ENCODE peak calls at places on chromosomes 16 and 17, in eight cellular contexts. S, H, B, F, Z, E, K and A are unnamed samples.

GRCh38 chr17:8994319-8994718 is 27.0 kb upstream of the NTN1 start:
- DNase-seq in H (peak), F (peak), S (peak), K (peak), E (peak), Z (peak), B (peak), A (peak)

GRCh38 chr16:12580809-12581208 is 222.9 kb downstream of the CPPED1 start:
- DNase-seq in F (peak), Z (no peak), S (no peak), E (no peak), H (no peak), B (no peak), K (no peak), A (no peak)

GRCh38 chr16:86396918-86397317 is 113.4 kb upstream of the FOXF1 start:
- DNase-seq in S (no peak), E (no peak), Z (no peak), F (no peak), B (peak), H (peak), K (peak), A (no peak)

GRCh38 chr16:62283-62682 is 8.7 kb downstream of the SNRNP25 start:
- DNase-seq in B (no peak), E (no peak), H (no peak), S (no peak), K (no peak), Z (no peak), F (no peak), A (no peak)

GRCh38 chr17:78765821-78766220 is 16.3 kb downstream of the CYTH1 start:
- DNase-seq in H (no peak), F (no peak), S (no peak), Z (no peak), K (no peak), E (no peak), B (no peak), A (no peak)

GRCh38 chr16:22318690-22319358 is 21.6 kb downstream of the POLR3E start:
- DNase-seq in S (no peak), K (peak), Z (no peak), F (peak), E (peak), H (peak), B (peak), A (peak)

GRCh38 chr16:86730086-86730485 is 151.7 kb downstream of the FOXL1 start:
- DNase-seq in H (no peak), S (no peak), K (no peak), B (no peak), E (no peak), F (no peak), Z (no peak), A (no peak)

GRCh38 chr17:2724783-2725164 is 13.2 kb upstream of the CLUH start:
- DNase-seq in H (peak), S (no peak), B (peak), Z (no peak), K (no peak), F (peak), E (no peak), A (no peak)

GRCh38 chr16:82735696-82736095 is 108.9 kb downstream of the CDH13 start:
- DNase-seq in E (no peak), H (peak), F (no peak), S (no peak), Z (no peak), K (peak), B (no peak), A (no peak)

GRCh38 chr17:2351269-2351668 is 14.0 kb downstream of the SGSM2 start:
- DNase-seq in K (no peak), Z (no peak), B (no peak), F (no peak), S (no peak), H (no peak), E (no peak), A (no peak)

GRCh38 chr16:51276335-51276734 is 125.3 kb upstream of the SALL1 start:
- DNase-seq in H (no peak), F (no peak), E (no peak), B (no peak), K (no peak), S (no peak), Z (no peak), A (no peak)

GRCh38 chr17:78044280-78044835 is 84.2 kb downstream of the TMC6 start:
- DNase-seq in Z (no peak), S (no peak), K (peak), E (no peak), F (no peak), H (no peak), B (no peak), A (no peak)

GRCh38 chr16:86167061-86167460 is 268.1 kb downstream of the IRF8 start:
- DNase-seq in B (no peak), S (no peak), E (no peak), Z (no peak), H (no peak), F (no peak), K (no peak), A (no peak)

GRCh38 chr16:12406840-12407690 is 396.6 kb downstream of the CPPED1 start:
- DNase-seq in E (no peak), S (no peak), Z (no peak), B (no peak), H (no peak), F (no peak), K (peak), A (no peak)

GRCh38 chr16:49556252-49557069 is 182.9 kb downstream of the C16orf78 start:
- DNase-seq in F (no peak), S (peak), H (peak), B (no peak), E (no peak), K (no peak), Z (no peak), A (no peak)

GRCh38 chr16:3282103-3282746 is 1.1 kb upstream of the ZNF263 start:
- DNase-seq in H (peak), E (no peak), B (no peak), K (no peak), Z (no peak), F (no peak), S (peak), A (no peak)

GRCh38 chr16:89410794-89411309 is 79.5 kb downstream of the ANKRD11 start:
- DNase-seq in F (no peak), B (no peak), K (peak), Z (peak), S (peak), H (peak), E (no peak), A (no peak)

GRCh38 chr17:67528751-67529436 is 151.8 kb downstream of the PITPNC1 start:
- DNase-seq in Z (no peak), H (peak), E (no peak), F (no peak), B (peak), K (peak), S (peak), A (no peak)

GRCh38 chr17:48498168-48498840 is 32.5 kb downstream of the HOXB1 start:
- DNase-seq in Z (no peak), S (peak), F (no peak), K (no peak), H (no peak), B (no peak), E (no peak), A (no peak)

GRCh38 chr17:76709077-76709950 is 1.5 kb downstream of the MXRA7 start:
- DNase-seq in Z (peak), S (peak), H (peak), K (peak), E (no peak), F (no peak), B (no peak), A (no peak)

GRCh38 chr17:27624555-27624954 is 6.4 kb upstream of the LGALS9 start:
- DNase-seq in Z (no peak), H (no peak), F (no peak), E (no peak), K (no peak), S (no peak), B (no peak), A (no peak)

GRCh38 chr17:44417553-44417952 is 28.1 kb upstream of the ITGA2B start:
- DNase-seq in E (no peak), H (peak), K (peak), F (no peak), Z (no peak), B (no peak), S (no peak), A (no peak)

GRCh38 chr16:75254359-75254837 is 3.0 kb upstream of the BCAR1 start:
- DNase-seq in F (no peak), B (peak), Z (peak), S (no peak), H (peak), K (peak), E (no peak), A (no peak)

GRCh38 chr17:19646788-19647696 is 1.5 kb upstream of the ALDH3A2 start:
- DNase-seq in Z (no peak), F (peak), B (peak), E (no peak), S (peak), K (peak), H (peak), A (no peak)

GRCh38 chr17:76142044-76143041 is 1.3 kb upstream of the FOXJ1 start:
- DNase-seq in H (no peak), S (no peak), K (peak), Z (no peak), F (no peak), B (no peak), E (no peak), A (no peak)

GRCh38 chr17:59425085-59425901 is 93.8 kb downstream of the YPEL2 start:
- DNase-seq in E (no peak), H (peak), B (no peak), K (peak), F (no peak), Z (no peak), S (no peak), A (no peak)

GRCh38 chr16:88503374-88503770 is 50.3 kb downstream of the ZFPM1 start:
- DNase-seq in B (no peak), Z (no peak), K (peak), H (peak), E (no peak), F (peak), S (no peak), A (no peak)

GRCh38 chr16:54397190-54397835 is 110.7 kb upstream of the IRX3 start:
- DNase-seq in Z (no peak), K (no peak), F (no peak), S (no peak), H (no peak), E (no peak), B (no peak), A (no peak)

GRCh38 chr17:77746391-77746790 is 212.1 kb upstream of the TNRC6C start:
- DNase-seq in B (no peak), F (no peak), Z (no peak), K (no peak), S (no peak), E (no peak), H (no peak), A (no peak)

GRCh38 chr16:14434860-14435259 is 195.2 kb downstream of the PARN start:
- DNase-seq in B (no peak), F (no peak), Z (no peak), S (no peak), H (no peak), K (no peak), E (no peak), A (no peak)

GRCh38 chr17:37054894-37055293 is 106.1 kb downstream of the AATF start:
- DNase-seq in B (no peak), F (no peak), E (no peak), Z (no peak), S (no peak), K (no peak), H (no peak), A (no peak)

GRCh38 chr16:11312718-11313492 is 31.8 kb upstream of the PRM1 start:
- DNase-seq in B (no peak), E (peak), Z (no peak), S (no peak), F (no peak), H (peak), K (peak), A (no peak)

GRCh38 chr16:13307255-13307654 is 405.9 kb downstream of the SHISA9 start:
- DNase-seq in H (no peak), F (no peak), K (peak), E (no peak), S (no peak), B (no peak), Z (no peak), A (no peak)

GRCh38 chr17:57925361-57925990 is 29.7 kb downstream of the CUEDC1 start:
- DNase-seq in H (no peak), K (no peak), F (no peak), E (no peak), B (no peak), S (no peak), Z (no peak), A (no peak)

GRCh38 chr16:56589141-56590039 is at the start of gene MT3:
- DNase-seq in K (no peak), H (no peak), F (peak), E (no peak), B (no peak), S (no peak), Z (no peak), A (no peak)

GRCh38 chr17:7884581-7885356 is 3.8 kb upstream of the CHD3 start:
- DNase-seq in K (no peak), B (no peak), S (no peak), F (peak), Z (no peak), H (peak), E (peak), A (no peak)

GRCh38 chr17:55783684-55784245 is 32.9 kb downstream of the PCTP start:
- DNase-seq in Z (no peak), H (peak), K (peak), S (no peak), F (no peak), E (no peak), B (no peak), A (no peak)

GRCh38 chr16:79066621-79067020 is 533.9 kb downstream of the MAF start:
- DNase-seq in K (no peak), E (no peak), F (no peak), S (no peak), H (no peak), Z (no peak), B (no peak), A (no peak)

GRCh38 chr17:6072611-6073010 is 2.4 kb downstream of the WSCD1 start:
- DNase-seq in K (no peak), B (no peak), H (no peak), S (no peak), E (no peak), Z (no peak), F (no peak), A (no peak)